ENCODE peak calls at places on chromosomes 11 and 22, in eight cellular contexts. B is H9; J is activated naive CD8-positive, alpha-beta T cell treated with anti-CD3 and anti-CD28 coated beads, Interleukin-2, amount 50 U/mL, for 24 hours; O is CD8-positive, alpha-beta T cell; S is activated T-cell treated with anti-CD3 and anti-CD28 coated beads for 24 hours; R is SK-MEL-5; D is activated gamma-delta T cell treated with anti-CD3 and anti-CD28 coated beads, Interleukin-2, amount 50 U/mL, for 16 hours; G is amniotic stem cell. X is an unnamed sample.

GRCh38 chr11:76824083-76824939 is 36.4 kb upstream of the ACER3 start:
- DNase-seq in B (no peak), O (no peak), G (no peak), S (no peak), D (no peak), J (no peak), R (no peak), X (no peak)

GRCh38 chr11:1074244-1075221 is at the start of gene MUC2:
- DNase-seq in O (no peak), D (no peak), G (no peak), S (no peak), B (no peak), R (no peak), J (no peak), X (no peak)

GRCh38 chr22:26671317-26672059 is 14.1 kb downstream of the MIAT start:
- DNase-seq in J (peak), O (peak), R (no peak), D (peak), G (no peak), S (peak), B (no peak), X (no peak)

GRCh38 chr11:85787809-85788805 is 22.8 kb downstream of the SYTL2 start:
- DNase-seq in R (no peak), O (no peak), S (no peak), D (no peak), J (no peak), B (no peak), G (no peak), X (no peak)

GRCh38 chr11:33935466-33935865 is 43.6 kb upstream of the LMO2 start:
- DNase-seq in D (no peak), S (no peak), O (no peak), J (no peak), B (no peak), G (no peak), R (no peak), X (no peak)

GRCh38 chr22:40498454-40499186 is 128.2 kb downstream of the SGSM3 start:
- DNase-seq in J (no peak), R (no peak), O (no peak), S (no peak), B (no peak), G (peak), D (no peak), X (no peak)

GRCh38 chr11:58829736-58830135 is 14.8 kb downstream of the GLYATL2 start:
- DNase-seq in B (no peak), O (no peak), J (no peak), G (peak), D (no peak), R (no peak), S (no peak), X (no peak)

GRCh38 chr11:22432331-22433065 is 94.3 kb downstream of the SLC17A6 start:
- DNase-seq in R (no peak), S (no peak), B (peak), O (no peak), G (no peak), J (peak), D (no peak), X (no peak)

GRCh38 chr22:29478326-29479276 is 1.4 kb upstream of the NEFH start:
- DNase-seq in R (no peak), J (peak), S (no peak), O (no peak), B (peak), G (no peak), D (no peak), X (no peak)

GRCh38 chr22:22201185-22201924 is 43.2 kb upstream of the VPREB1 start:
- DNase-seq in G (no peak), J (peak), D (no peak), R (peak), B (peak), S (no peak), O (peak), X (peak)

GRCh38 chr22:47396515-47396914 is 634.1 kb downstream of the TBC1D22A start:
- DNase-seq in G (no peak), D (no peak), J (no peak), B (no peak), R (no peak), O (no peak), S (no peak), X (no peak)

GRCh38 chr11:122743949-122744876 is 88.7 kb downstream of the UBASH3B start:
- DNase-seq in J (peak), G (no peak), S (peak), R (no peak), B (no peak), O (peak), D (peak), X (peak)

GRCh38 chr22:43014062-43014875 is 680 bp downstream of the PACSIN2 start:
- DNase-seq in R (peak), S (no peak), O (no peak), B (peak), G (no peak), D (peak), J (peak), X (no peak)

GRCh38 chr11:102620858-102621561 is 4.1 kb downstream of the MMP20 start:
- DNase-seq in G (no peak), J (no peak), B (no peak), R (no peak), D (no peak), O (no peak), S (no peak), X (no peak)

GRCh38 chr11:114307524-114308203 is 11.5 kb downstream of the NNMT start:
- DNase-seq in J (no peak), G (peak), O (no peak), D (no peak), B (no peak), R (no peak), S (no peak), X (no peak)

GRCh38 chr11:110295487-110296225 is 758 bp downstream of the RDX start:
- DNase-seq in G (no peak), R (peak), B (peak), D (peak), S (peak), O (no peak), J (peak), X (no peak)

GRCh38 chr11:34495724-34496377 is 17.7 kb downstream of the ELF5 start:
- DNase-seq in S (no peak), J (no peak), O (no peak), D (no peak), R (no peak), B (no peak), G (no peak), X (no peak)

GRCh38 chr11:12777208-12777874 is 103.1 kb downstream of the TEAD1 start:
- DNase-seq in D (no peak), J (no peak), O (no peak), G (no peak), B (no peak), S (no peak), R (no peak), X (no peak)

GRCh38 chr11:109894242-109894641 is 198.9 kb upstream of the ZC3H12C start:
- DNase-seq in D (no peak), G (no peak), B (no peak), J (no peak), S (no peak), O (no peak), R (peak), X (no peak)